ENCODE peak calls at places on chromosome 14, in ten cellular contexts. V is GM03348, J is T-helper 2 cell, T is HAP-1, D is NCI-H524, M is pulmonary artery endothelial cell, Y is tibial artery, B is HEK293T, O is ELR, E is GM20000. R is an unnamed sample.

GRCh38 chr14:21026988-21027315 is 2.1 kb upstream of the NDRG2 start:
- DNase-seq in O (no peak), B (no peak), Y (no peak), T (no peak), D (no peak), V (no peak), J (no peak), E (no peak), M (no peak), R (no peak)

GRCh38 chr14:100031506-100032281 is 33.5 kb upstream of the EVL start:
- DNase-seq in J (no peak), T (no peak), B (no peak), Y (peak; percentile 75), V (peak; percentile 87), E (no peak), M (peak; percentile 79), O (peak; percentile 100), D (no peak), R (no peak)

GRCh38 chr14:104184911-104185499 is 46.6 kb downstream of the KIF26A start:
- DNase-seq in O (no peak), V (no peak), D (no peak), E (peak; percentile 27), J (no peak), T (no peak), M (peak; percentile 65), Y (no peak), B (no peak), R (no peak)

GRCh38 chr14:73833530-73834257 is 17.9 kb upstream of the PTGR2 start:
- DNase-seq in V (peak; percentile 60), M (no peak), O (peak; percentile 58), D (no peak), B (no peak), Y (no peak), T (no peak), J (no peak), E (no peak), R (no peak)

GRCh38 chr14:41817626-41818025 is 210.9 kb downstream of the LRFN5 start:
- DNase-seq in J (no peak), M (no peak), E (no peak), Y (no peak), O (no peak), B (no peak), D (no peak), V (no peak), T (no peak), R (no peak)

GRCh38 chr14:99466719-99467118 is 13.9 kb downstream of the SETD3 start:
- DNase-seq in J (no peak), Y (no peak), E (no peak), O (no peak), V (no peak), T (no peak), M (no peak), D (no peak), B (no peak), R (no peak)

GRCh38 chr14:77141592-77142288 is at the start of gene ZDHHC22:
- DNase-seq in J (no peak), Y (no peak), O (no peak), V (no peak), E (no peak), M (no peak), D (peak; percentile 95), B (peak; percentile 49), T (no peak), R (peak; percentile 74)

GRCh38 chr14:76510255-76510654 is 134.3 kb downstream of the ESRRB start:
- DNase-seq in E (no peak), Y (no peak), D (no peak), J (no peak), T (no peak), O (no peak), M (no peak), B (no peak), V (no peak), R (no peak)

GRCh38 chr14:104893435-104894207 is 28.6 kb downstream of the CEP170B start:
- DNase-seq in Y (peak; percentile 68), O (no peak), J (no peak), T (no peak), V (no peak), D (no peak), B (no peak), E (no peak), M (no peak), R (peak; percentile 19)

GRCh38 chr14:67722293-67722692 is 20.6 kb downstream of the RDH12 start:
- DNase-seq in M (no peak), J (no peak), V (peak; percentile 54), E (no peak), Y (peak; percentile 73), T (no peak), O (peak; percentile 14), D (peak; percentile 15), B (no peak), R (no peak)

GRCh38 chr14:105252552-105253328 is 4.4 kb downstream of the BTBD6 start:
- DNase-seq in Y (no peak), V (no peak), J (no peak), M (no peak), E (no peak), D (no peak), B (no peak), O (no peak), T (no peak), R (no peak)

GRCh38 chr14:71094722-71095121 is 187.5 kb downstream of the PCNX1 start:
- DNase-seq in V (no peak), O (no peak), Y (no peak), E (no peak), D (no peak), B (no peak), J (no peak), M (no peak), T (no peak), R (no peak)

GRCh38 chr14:55711171-55711811 is 131.3 kb downstream of the KTN1 start:
- DNase-seq in V (peak; percentile 17), O (peak; percentile 85), Y (no peak), D (no peak), T (no peak), E (no peak), B (no peak), J (no peak), M (no peak), R (no peak)

GRCh38 chr14:51004801-51005526 is 60.7 kb upstream of the PYGL start:
- DNase-seq in D (peak; percentile 56), E (no peak), V (peak; percentile 47), T (peak; percentile 97), B (no peak), M (no peak), J (no peak), O (peak; percentile 55), Y (no peak), R (no peak)

GRCh38 chr14:100440758-100441203 is 117.6 kb downstream of the SLC25A47 start:
- DNase-seq in M (no peak), V (no peak), E (no peak), B (no peak), Y (no peak), J (no peak), O (no peak), T (no peak), D (no peak), R (no peak)

GRCh38 chr14:99568567-99569560 is 35.1 kb downstream of the CCDC85C start:
- DNase-seq in B (no peak), Y (no peak), M (no peak), E (no peak), D (no peak), O (peak; percentile 43), J (no peak), V (no peak), T (peak; percentile 14), R (no peak)

GRCh38 chr14:88829685-88830302 is 5.3 kb downstream of the TTC8 start:
- DNase-seq in O (no peak), T (peak; percentile 44), D (peak; percentile 95), B (no peak), J (no peak), Y (no peak), E (no peak), M (no peak), V (no peak), R (no peak)

GRCh38 chr14:36207500-36207899 is 31.0 kb upstream of the PTCSC3 start:
- DNase-seq in J (no peak), T (peak; percentile 54), M (no peak), V (peak; percentile 22), O (peak; percentile 38), D (no peak), E (no peak), B (peak; percentile 21), Y (no peak), R (no peak)

GRCh38 chr14:54348923-54349615 is 47.7 kb upstream of the CDKN3 start:
- DNase-seq in T (no peak), O (no peak), M (no peak), B (no peak), D (no peak), Y (no peak), E (no peak), J (no peak), V (peak; percentile 74), R (no peak)

GRCh38 chr14:93212432-93212831 is 5.4 kb downstream of the UBR7 start:
- DNase-seq in E (peak; percentile 58), B (no peak), D (no peak), T (no peak), Y (no peak), V (no peak), J (no peak), O (no peak), M (no peak), R (no peak)

GRCh38 chr14:85195872-85196477 is 334.0 kb upstream of the FLRT2 start:
- DNase-seq in Y (no peak), O (peak; percentile 58), J (no peak), E (no peak), T (peak; percentile 52), M (no peak), V (peak; percentile 48), D (peak; percentile 15), B (peak; percentile 6), R (no peak)

GRCh38 chr14:56131865-56132830 is 13.9 kb downstream of the PELI2 start:
- DNase-seq in J (no peak), V (no peak), B (no peak), M (no peak), D (peak; percentile 83), T (no peak), E (no peak), Y (no peak), O (no peak), R (no peak)